ENCODE peak calls at places on chromosomes 7 and 10, in eight cellular contexts. M, S, Q, I, O, E, N and D are unnamed samples.

GRCh38 chr7:150357771-150358427 is 10.7 kb upstream of the REPIN1 start:
- DNase-seq in M (no peak), S (peak; percentile 68), Q (no peak), I (no peak), O (peak; percentile 80), E (no peak), N (no peak), D (no peak)

GRCh38 chr7:155961241-155962190 is 149.3 kb upstream of the SHH start:
- DNase-seq in M (no peak), S (peak; percentile 51), Q (no peak), I (no peak), O (no peak), E (no peak), N (no peak), D (no peak)

GRCh38 chr7:37510043-37510634 is 61.5 kb upstream of the ELMO1 start:
- DNase-seq in M (no peak), S (peak; percentile 61), Q (no peak), I (no peak), O (no peak), E (no peak), N (peak; percentile 6), D (no peak)

GRCh38 chr7:156168434-156168833 is 356.2 kb upstream of the SHH start:
- DNase-seq in M (no peak), S (peak; percentile 39), Q (no peak), I (no peak), O (no peak), E (no peak), N (no peak), D (no peak)

GRCh38 chr7:80851896-80852476 is 66.9 kb downstream of the SEMA3C start:
- DNase-seq in M (no peak), S (no peak), Q (no peak), I (peak; percentile 44), O (peak; percentile 78), E (no peak), N (no peak), D (no peak)

GRCh38 chr10:451021-451471 is 238.4 kb downstream of the DIP2C start:
- DNase-seq in M (no peak), S (no peak), Q (no peak), I (no peak), O (no peak), E (no peak), N (peak; percentile 93), D (no peak)

GRCh38 chr10:43573250-43574034 is 974 bp downstream of the ZNF239 start:
- DNase-seq in M (no peak), S (peak; percentile 47), Q (no peak), I (no peak), O (no peak), E (no peak), N (no peak), D (no peak)

GRCh38 chr7:57399972-57400371 is 50.0 kb upstream of the ZNF716 start:
- DNase-seq in M (no peak), S (no peak), Q (no peak), I (no peak), O (no peak), E (no peak), N (no peak), D (no peak)

GRCh38 chr10:121340176-121340850 is 257.9 kb downstream of the FGFR2 start:
- DNase-seq in M (no peak), S (peak; percentile 72), Q (no peak), I (no peak), O (no peak), E (no peak), N (no peak), D (no peak)

GRCh38 chr7:76260171-76260703 is 42.2 kb upstream of the HSPB1 start:
- DNase-seq in M (peak; percentile 48), S (peak; percentile 99), Q (no peak), I (no peak), O (peak; percentile 49), E (no peak), N (peak; percentile 56), D (no peak)

GRCh38 chr7:120794100-120794729 is 63.7 kb downstream of the TSPAN12 start:
- DNase-seq in M (no peak), S (no peak), Q (no peak), I (no peak), O (peak; percentile 33), E (no peak), N (no peak), D (no peak)

GRCh38 chr7:157493776-157494175 is 157.0 kb downstream of the DNAJB6 start:
- DNase-seq in M (no peak), S (no peak), Q (no peak), I (no peak), O (no peak), E (no peak), N (no peak), D (no peak)
- H3K9me3 ChIP-seq in M (no peaks in the 10 kb centered on the region), S (peaks cover 46% of the 10 kb centered on the region), Q (no peaks in the 10 kb centered on the region), I (peaks cover 45% of the 10 kb centered on the region), O (no peaks in the 10 kb centered on the region), E (no peaks in the 10 kb centered on the region), N (no peaks in the 10 kb centered on the region), D (no peaks in the 10 kb centered on the region)

GRCh38 chr10:71505862-71506261 is 109.1 kb downstream of the CDH23 start:
- DNase-seq in M (no peak), S (no peak), Q (no peak), I (no peak), O (no peak), E (no peak), N (no peak), D (no peak)
- H3K4me3 ChIP-seq in M (no peak overlapping the region), S (no peak overlapping the region), Q (no peak overlapping the region), I (no peak overlapping the region), O (no peak overlapping the region), E (no peak overlapping the region), N (no peak overlapping the region), D (no peak overlapping the region)

DNA sequence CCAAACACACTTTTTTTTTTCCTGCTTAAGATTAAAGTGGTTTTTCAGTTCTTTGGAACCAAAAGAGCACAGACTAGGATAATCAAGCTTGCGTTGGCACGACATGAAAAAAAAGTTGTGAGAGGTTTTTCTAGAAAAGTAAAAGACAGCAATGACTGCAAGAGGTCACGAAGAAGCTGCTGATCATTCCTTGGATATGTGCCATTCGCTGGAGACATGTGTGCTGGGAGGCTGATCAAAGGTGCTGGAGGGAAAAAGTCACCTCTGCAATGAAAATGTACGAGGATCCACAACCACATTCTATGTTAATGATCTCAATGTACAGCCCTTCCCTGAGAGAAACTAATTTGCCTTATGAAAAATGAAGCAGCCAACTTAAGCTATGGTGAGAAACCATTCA is 5.4 kb downstream of the AKR1B1 start:
- DNase-seq in M (no peak), S (no peak), Q (no peak), I (no peak), O (peak; percentile 4), E (no peak), N (no peak), D (no peak)
- H3K27ac ChIP-seq in M (no peak overlapping the region), S (no peak overlapping the region), Q (peak overlapping the region; percentile 37), I (no peak overlapping the region), O (peak overlapping the region; percentile 96), E (no peak overlapping the region), N (no peak overlapping the region), D (no peak overlapping the region)

GRCh38 chr10:37737336-37737735 is 120.1 kb downstream of the ZNF248 start:
- DNase-seq in M (no peak), S (no peak), Q (no peak), I (no peak), O (no peak), E (no peak), N (no peak), D (no peak)

GRCh38 chr10:37732685-37733084 is 124.7 kb downstream of the ZNF248 start:
- DNase-seq in M (no peak), S (no peak), Q (no peak), I (no peak), O (no peak), E (no peak), N (no peak), D (no peak)

GRCh38 chr10:37734971-37735370 is 122.4 kb downstream of the ZNF248 start:
- DNase-seq in M (no peak), S (no peak), Q (no peak), I (no peak), O (no peak), E (no peak), N (no peak), D (no peak)

GRCh38 chr10:37736120-37736519 is 121.3 kb downstream of the ZNF248 start:
- DNase-seq in M (no peak), S (no peak), Q (no peak), I (no peak), O (no peak), E (no peak), N (no peak), D (no peak)

DNA sequence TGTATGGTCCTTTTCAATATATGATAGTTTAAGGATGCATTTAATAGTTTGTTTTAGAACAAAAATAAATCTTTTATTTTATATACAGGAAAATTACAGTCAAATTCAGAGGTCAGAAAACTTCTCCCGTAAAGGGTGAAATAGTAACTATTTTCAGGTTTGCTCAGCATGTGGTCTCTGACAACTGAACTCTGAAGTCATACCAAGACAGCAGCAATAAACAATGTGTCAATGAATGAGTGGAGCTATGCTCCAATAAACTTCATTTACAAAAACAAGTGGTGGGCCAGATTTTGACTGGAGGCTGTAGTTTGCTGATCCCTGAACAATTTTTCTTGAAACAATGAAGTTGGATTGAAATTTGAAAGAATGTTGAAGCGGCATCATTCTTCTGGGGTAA is 123.6 kb downstream of the ZNF248 start:
- DNase-seq in M (no peak), S (no peak), Q (no peak), I (no peak), O (no peak), E (no peak), N (no peak), D (no peak)
- H3K9me3 ChIP-seq in M (no peaks in the 10 kb centered on the region), S (peaks cover 60% of the 10 kb centered on the region), Q (no peaks in the 10 kb centered on the region), I (peaks cover 26% of the 10 kb centered on the region), O (no peaks in the 10 kb centered on the region), E (no peaks in the 10 kb centered on the region), N (no peaks in the 10 kb centered on the region), D (no peaks in the 10 kb centered on the region)

DNA sequence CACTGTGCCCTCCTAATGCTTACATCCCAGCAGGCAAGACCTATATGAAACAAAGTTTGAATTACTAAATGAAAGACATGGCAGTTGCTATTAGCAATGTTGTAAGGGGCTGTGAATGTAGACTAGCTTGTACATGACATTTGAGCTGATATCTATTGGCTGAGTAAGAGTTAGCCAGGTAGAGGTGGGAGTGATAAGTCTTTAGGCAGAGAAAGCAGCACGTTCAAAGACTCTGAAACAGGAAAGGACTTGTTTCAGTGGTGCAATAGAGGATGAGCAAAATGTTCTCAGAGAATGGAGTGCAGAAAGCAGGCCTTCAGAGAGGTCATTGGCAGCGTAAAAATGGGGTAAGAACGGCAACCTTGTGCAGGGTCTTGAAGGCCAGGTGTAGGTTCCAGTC is 687.6 kb downstream of the AUTS2 start:
- DNase-seq in M (no peak), S (no peak), Q (no peak), I (no peak), O (no peak), E (no peak), N (no peak), D (no peak)
- H3K4me3 ChIP-seq in M (no peak overlapping the region), S (no peak overlapping the region), Q (no peak overlapping the region), I (no peak overlapping the region), O (no peak overlapping the region), E (no peak overlapping the region), N (no peak overlapping the region), D (no peak overlapping the region)